ENCODE peak calls at places on chromosome 10, in nine cellular contexts. Y is AG04450, G is NB4, B is A673, U is keratinocyte, S is heart left ventricle, V is body of pancreas, I is testis, O is foreskin fibroblast. D is an unnamed sample.

GRCh38 chr10:59109826-59110225 is 66.6 kb upstream of the PHYHIPL start:
- DNase-seq in Y (no peak), G (no peak), B (no peak), U (no peak), S (no peak), V (no peak), I (no peak), O (no peak), D (no peak)

GRCh38 chr10:44463511-44464121 is 78.7 kb upstream of the CXCL12 start:
- DNase-seq in Y (no peak), G (no peak), B (no peak), U (no peak), S (no peak), V (no peak), I (no peak), O (peak), D (no peak)

GRCh38 chr10:29240991-29241660 is 47.7 kb upstream of the LYZL1 start:
- DNase-seq in Y (no peak), G (no peak), B (no peak), U (no peak), S (no peak), V (no peak), I (peak), O (peak), D (no peak)

GRCh38 chr10:66835400-66835799 is 90.4 kb upstream of the LRRTM3 start:
- DNase-seq in Y (no peak), G (no peak), B (no peak), U (no peak), S (no peak), V (no peak), I (no peak), O (no peak), D (no peak)

GRCh38 chr10:95183132-95183450 is 10.9 kb upstream of the ACSM6 start:
- DNase-seq in Y (no peak), G (no peak), B (no peak), U (no peak), S (no peak), V (no peak), I (no peak), O (peak), D (no peak)

GRCh38 chr10:69957516-69958231 is 95.0 kb upstream of the MACROH2A2 start:
- DNase-seq in Y (no peak), G (no peak), B (no peak), U (no peak), S (no peak), V (no peak), I (no peak), O (no peak), D (no peak)

GRCh38 chr10:95346715-95347401 is 56.1 kb upstream of the PDLIM1 start:
- DNase-seq in Y (no peak), G (no peak), B (no peak), U (no peak), S (no peak), V (no peak), I (no peak), O (no peak), D (no peak)

GRCh38 chr10:26806557-26806956 is 54.2 kb downstream of the ABI1 start:
- DNase-seq in Y (no peak), G (no peak), B (no peak), U (no peak), S (no peak), V (no peak), I (no peak), O (no peak), D (no peak)

GRCh38 chr10:22338260-22338894 is 6.9 kb upstream of the SPAG6 start:
- DNase-seq in Y (no peak), G (no peak), B (no peak), U (no peak), S (no peak), V (no peak), I (no peak), O (no peak), D (no peak)

GRCh38 chr10:72171175-72171630 is 44.6 kb upstream of the ANAPC16 start:
- DNase-seq in Y (no peak), G (peak), B (peak), U (peak), S (no peak), V (peak), I (no peak), O (peak), D (no peak)

GRCh38 chr10:127563718-127564553 is 14.8 kb downstream of the NPS start:
- DNase-seq in Y (no peak), G (peak), B (no peak), U (no peak), S (no peak), V (peak), I (peak), O (no peak), D (no peak)

GRCh38 chr10:5811387-5811821 is 1.8 kb downstream of the GDI2 start:
- DNase-seq in Y (no peak), G (peak), B (peak), U (no peak), S (no peak), V (no peak), I (no peak), O (no peak), D (no peak)

GRCh38 chr10:104327745-104328635 is 10.3 kb downstream of the ITPRIP start:
- DNase-seq in Y (no peak), G (peak), B (no peak), U (no peak), S (no peak), V (peak), I (peak), O (peak), D (no peak)

GRCh38 chr10:104328636-104328915 is 9.7 kb downstream of the ITPRIP start:
- DNase-seq in Y (no peak), G (no peak), B (no peak), U (no peak), S (no peak), V (no peak), I (no peak), O (no peak), D (no peak)

GRCh38 chr10:104329754-104330153 is 8.5 kb downstream of the ITPRIP start:
- DNase-seq in Y (no peak), G (peak), B (no peak), U (no peak), S (no peak), V (no peak), I (no peak), O (peak), D (no peak)

GRCh38 chr10:104330168-104331117 is 7.8 kb downstream of the ITPRIP start:
- DNase-seq in Y (no peak), G (no peak), B (no peak), U (no peak), S (no peak), V (no peak), I (peak), O (peak), D (no peak)

GRCh38 chr10:104328916-104329710 is 9.2 kb downstream of the ITPRIP start:
- DNase-seq in Y (no peak), G (peak), B (peak), U (peak), S (peak), V (peak), I (peak), O (peak), D (no peak)
- H3K4me3 ChIP-seq in Y (peak), G (peak), B (peak), U (peak), S (peak), V (no peak), I (no peak), O (peak), D (no peak)

GRCh38 chr10:114427124-114427852 is 23.0 kb upstream of the AFAP1L2 start:
- DNase-seq in Y (no peak), G (no peak), B (no peak), U (no peak), S (no peak), V (no peak), I (no peak), O (no peak), D (no peak)
- TF ChIP-seq CTCF in Y (no peak), G (no peak), B (no peak), U (no peak), S (no peak), V (no peak), I (no peak), O (no peak), D (no peak)

GRCh38 chr10:132993271-132994260 is 51.2 kb upstream of the CFAP46 start:
- DNase-seq in Y (no peak), G (no peak), B (no peak), U (no peak), S (no peak), V (no peak), I (no peak), O (no peak), D (no peak)
- H3K4me3 ChIP-seq in Y (no peak), G (no peak), B (peak), U (peak), S (peak), V (no peak), I (peak), O (no peak), D (no peak)

GRCh38 chr10:91930939-91931338 is 7.4 kb downstream of the BTAF1 start:
- DNase-seq in Y (no peak), G (no peak), B (no peak), U (no peak), S (no peak), V (no peak), I (no peak), O (no peak), D (no peak)

GRCh38 chr10:91931526-91932190 is 8.1 kb downstream of the BTAF1 start:
- DNase-seq in Y (no peak), G (no peak), B (no peak), U (no peak), S (no peak), V (no peak), I (no peak), O (no peak), D (no peak)

GRCh38 chr10:91935886-91936285 is 12.3 kb downstream of the BTAF1 start:
- DNase-seq in Y (no peak), G (no peak), B (no peak), U (peak), S (no peak), V (no peak), I (no peak), O (no peak), D (no peak)

GRCh38 chr10:91932737-91933136 is 9.2 kb downstream of the BTAF1 start:
- DNase-seq in Y (no peak), G (no peak), B (no peak), U (no peak), S (no peak), V (no peak), I (no peak), O (no peak), D (no peak)
- TF ChIP-seq CTCF in Y (no peak), G (no peak), B (no peak), U (no peak), S (no peak), V (no peak), I (no peak), O (no peak), D (no peak)

D was measured in GM12864.